ENCODE peak calls at places on chromosome 3, in four cellular contexts. W is B cell; R is activated CD8-positive, alpha-beta memory T cell treated with anti-CD3 and anti-CD28 coated beads, Interleukin-2, amount 50 U/mL, for 48 hours; J is RWPE1. K is an unnamed sample.

GRCh38 chr3:185960518-185961288 is 22.9 kb upstream of the TRA2B start:
- DNase-seq in W (no peak), J (no peak), R (no peak), K (no peak)

GRCh38 chr3:14286887-14287496 is 108.4 kb downstream of the LSM3 start:
- DNase-seq in J (no peak), W (no peak), R (no peak), K (no peak)

GRCh38 chr3:127613406-127613805 is 15.2 kb downstream of the MCM2 start:
- DNase-seq in R (no peak), W (no peak), J (no peak), K (no peak)

GRCh38 chr3:151751161-151751560 is 17.4 kb downstream of the AADACL2 start:
- DNase-seq in W (no peak), R (no peak), J (peak), K (no peak)

GRCh38 chr3:143070977-143071551 is 48.5 kb upstream of the CHST2 start:
- DNase-seq in W (no peak), R (no peak), J (peak), K (no peak)

GRCh38 chr3:127674793-127675189 is 2.0 kb downstream of the ABTB1 start:
- DNase-seq in R (peak), J (no peak), W (no peak), K (no peak)

GRCh38 chr3:197752107-197752506 is 2.4 kb downstream of the FYTTD1 start:
- DNase-seq in R (no peak), W (no peak), J (no peak), K (no peak)

GRCh38 chr3:20914260-20914659 is 728.3 kb upstream of the SGO1 start:
- DNase-seq in J (no peak), R (no peak), W (no peak), K (no peak)

GRCh38 chr3:136862953-136863352 is 945 bp downstream of the NCK1 start:
- DNase-seq in W (no peak), R (no peak), J (no peak), K (no peak)

GRCh38 chr3:72548992-72549391 is 299.3 kb downstream of the SHQ1 start:
- DNase-seq in J (no peak), R (no peak), W (no peak), K (no peak)

GRCh38 chr3:46857485-46858341 is 5.5 kb downstream of the MYL3 start:
- DNase-seq in W (no peak), R (no peak), J (no peak), K (no peak)

GRCh38 chr3:78919021-78919755 is 848.6 kb downstream of the ROBO1 start:
- DNase-seq in J (peak), R (no peak), W (no peak), K (peak)

GRCh38 chr3:107657971-107658370 is 135.2 kb downstream of the BBX start:
- DNase-seq in J (no peak), R (no peak), W (no peak), K (no peak)

K was measured in GM13977.